ENCODE peak calls at places on chromosome 15, in five cellular contexts. M is K562, Z is breast epithelium, S is H1, G is HCT116. R is an unnamed sample. For H3K4me1, the result is how much of the 10 kb centered on the place peaks cover.

GRCh38 chr15:83613716-83614115 is 40.2 kb upstream of the ADAMTSL3 start:
- DNase-seq in S (no peak), Z (no peak), M (no peak), G (no peak), R (no peak)

GRCh38 chr15:52699457-52699856 is 20.3 kb upstream of the ATOSA start:
- DNase-seq in M (no peak), S (no peak), Z (no peak), G (no peak), R (no peak)

GRCh38 chr15:99873451-99873850 is 140.2 kb upstream of the LYSMD4 start:
- DNase-seq in M (no peak), S (no peak), Z (no peak), G (no peak), R (no peak)

GRCh38 chr15:52858388-52859176 is 68.4 kb upstream of the ONECUT1 start:
- DNase-seq in Z (no peak), S (no peak), M (no peak), G (no peak), R (no peak)

GRCh38 chr15:47399100-47399499 is 318.2 kb upstream of the SEMA6D start:
- DNase-seq in Z (no peak), S (no peak), G (no peak), M (no peak), R (no peak)

GRCh38 chr15:93072440-93073394 is 16.3 kb downstream of the RGMA start:
- DNase-seq in M (peak), S (no peak), Z (no peak), G (peak), R (peak)

GRCh38 chr15:52139599-52140462 is 27.3 kb upstream of the BCL2L10 start:
- DNase-seq in Z (no peak), S (peak), G (peak), M (peak), R (peak)

GRCh38 chr15:86735244-86736040 is 655.8 kb downstream of the AGBL1 start:
- DNase-seq in G (no peak), Z (no peak), S (no peak), M (no peak), R (peak)

GRCh38 chr15:98174286-98174685 is 213.8 kb downstream of the ARRDC4 start:
- DNase-seq in Z (no peak), M (no peak), G (no peak), S (no peak), R (peak)

GRCh38 chr15:40766194-40766830 is 2.4 kb downstream of the GCHFR start:
- DNase-seq in Z (no peak), S (no peak), G (no peak), M (no peak), R (no peak)

GRCh38 chr15:90591524-90591923 is 61.8 kb downstream of the CRTC3 start:
- DNase-seq in M (no peak), Z (no peak), G (no peak), S (no peak), R (no peak)

GRCh38 chr15:71443538-71443937 is 328.3 kb downstream of the THSD4 start:
- DNase-seq in Z (peak), M (peak), G (no peak), S (no peak), R (peak)

GRCh38 chr15:43974852-43975251 is 148.1 kb downstream of the WDR76 start:
- DNase-seq in Z (no peak), M (no peak), S (no peak), G (no peak), R (no peak)

GRCh38 chr15:76286231-76286879 is 24.9 kb downstream of the ETFA start:
- DNase-seq in M (no peak), G (no peak), Z (no peak), S (no peak), R (no peak)

GRCh38 chr15:101482526-101483371 is 6.8 kb downstream of the PCSK6 start:
- DNase-seq in G (no peak), S (no peak), Z (no peak), M (no peak), R (peak)
- H3K4me1 ChIP-seq in G (under half), S (under half), Z (under half), M (under half), R (under half)

GRCh38 chr15:91915576-91915975 is 62.1 kb downstream of the SLCO3A1 start:
- DNase-seq in S (no peak), G (no peak), M (no peak), Z (no peak), R (peak)

GRCh38 chr15:91917991-91918390 is 64.5 kb downstream of the SLCO3A1 start:
- DNase-seq in S (no peak), G (no peak), M (no peak), Z (no peak), R (no peak)

GRCh38 chr15:91912336-91912735 is 58.8 kb downstream of the SLCO3A1 start:
- DNase-seq in Z (no peak), S (no peak), G (no peak), M (no peak), R (no peak)

GRCh38 chr15:91919014-91919534 is 65.6 kb downstream of the SLCO3A1 start:
- DNase-seq in G (no peak), S (no peak), Z (no peak), M (no peak), R (no peak)

GRCh38 chr15:91916051-91916450 is 62.5 kb downstream of the SLCO3A1 start:
- DNase-seq in S (no peak), Z (no peak), G (no peak), M (no peak), R (no peak)
- TF ChIP-seq POLR2AphosphoS5 in S (no peak), Z (no peak), G (no peak), M (no peak), R (no peak)

GRCh38 chr15:67148196-67148701 is 82.8 kb downstream of the SMAD3 start:
- DNase-seq in M (no peak), Z (no peak), S (no peak), G (no peak), R (no peak)
- H3K4me1 ChIP-seq in M (under half), Z (under half), S (under half), G (half or more), R (half or more)

GRCh38 chr15:39598958-39599845 is 18.3 kb downstream of the THBS1 start:
- DNase-seq in S (no peak), Z (no peak), G (no peak), M (no peak), R (no peak)

GRCh38 chr15:39598186-39598850 is 17.4 kb downstream of the THBS1 start:
- DNase-seq in G (no peak), Z (no peak), M (no peak), S (no peak), R (no peak)

GRCh38 chr15:39597336-39597735 is 16.5 kb downstream of the THBS1 start:
- DNase-seq in M (no peak), S (no peak), Z (no peak), G (no peak), R (no peak)

GRCh38 chr15:39596358-39597051 is 15.6 kb downstream of the THBS1 start:
- DNase-seq in G (no peak), S (no peak), Z (no peak), M (no peak), R (no peak)

DNA sequence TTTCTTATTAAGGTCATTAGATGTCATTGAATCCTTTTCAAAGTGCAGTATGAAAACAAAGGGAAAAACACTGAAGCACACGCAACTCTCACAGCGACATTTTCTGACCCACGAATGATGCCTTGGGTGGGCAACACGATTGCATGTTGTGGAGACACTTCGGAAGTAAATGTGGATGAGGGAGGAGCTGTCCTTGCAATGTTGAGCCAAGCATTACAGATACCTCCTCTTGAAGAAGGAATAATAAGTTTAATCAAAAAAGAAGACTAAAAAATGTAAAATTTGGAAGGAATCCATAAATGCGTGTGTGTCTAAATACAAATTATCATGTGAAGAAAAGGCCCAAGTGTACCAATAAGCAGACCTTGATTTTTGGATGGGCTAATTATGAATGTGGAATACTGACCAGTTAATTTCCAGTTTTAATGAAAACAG is 16.9 kb downstream of the THBS1 start:
- DNase-seq in G (no peak), S (no peak), Z (no peak), M (no peak), R (no peak)
- TF ChIP-seq POLR2AphosphoS5 in G (no peak), S (peak), Z (peak), M (no peak), R (peak)

R was measured in transverse colon.